ENCODE peak calls at places on chromosomes 6 and 20, in five cellular contexts. One of them, this sample, is unnamed.

GRCh38 chr6:53673138-53673801 is 7.7 kb upstream of the KLHL31 start:
- DNase-seq in kidney epithelial cell: peak
- DNase-seq in bronchial epithelial cell: peak
- DNase-seq in thoracic aorta: no peak
- DNase-seq in HL-60: no peak
- DNase-seq in this sample: peak

GRCh38 chr6:159806021-159806458 is 6.0 kb downstream of the PNLDC1 start:
- DNase-seq in kidney epithelial cell: no peak
- DNase-seq in bronchial epithelial cell: peak
- DNase-seq in thoracic aorta: no peak
- DNase-seq in HL-60: peak
- DNase-seq in this sample: no peak

GRCh38 chr6:99219788-99220187 is 129.7 kb downstream of the FAXC start:
- DNase-seq in kidney epithelial cell: no peak
- DNase-seq in bronchial epithelial cell: peak
- DNase-seq in thoracic aorta: no peak
- DNase-seq in HL-60: no peak
- DNase-seq in this sample: no peak

GRCh38 chr6:25312703-25313102 is 33.5 kb downstream of the CARMIL1 start:
- DNase-seq in kidney epithelial cell: peak
- DNase-seq in bronchial epithelial cell: peak
- DNase-seq in thoracic aorta: no peak
- DNase-seq in HL-60: no peak
- DNase-seq in this sample: peak

GRCh38 chr6:119142051-119142450 is 63.6 kb upstream of the FAM184A start:
- DNase-seq in kidney epithelial cell: no peak
- DNase-seq in bronchial epithelial cell: no peak
- DNase-seq in thoracic aorta: no peak
- DNase-seq in HL-60: no peak
- DNase-seq in this sample: peak

GRCh38 chr20:588932-589672 is 21.0 kb downstream of the TCF15 start:
- DNase-seq in kidney epithelial cell: no peak
- DNase-seq in bronchial epithelial cell: no peak
- DNase-seq in thoracic aorta: no peak
- DNase-seq in HL-60: no peak
- DNase-seq in this sample: no peak

GRCh38 chr6:37624121-37624520 is 73.6 kb downstream of the MDGA1 start:
- DNase-seq in kidney epithelial cell: peak
- DNase-seq in bronchial epithelial cell: peak
- DNase-seq in thoracic aorta: no peak
- DNase-seq in HL-60: no peak
- DNase-seq in this sample: no peak

GRCh38 chr6:33116417-33116816 is 40.6 kb downstream of the HLA-DPB1 start:
- DNase-seq in kidney epithelial cell: no peak
- DNase-seq in bronchial epithelial cell: no peak
- DNase-seq in thoracic aorta: no peak
- DNase-seq in HL-60: no peak
- DNase-seq in this sample: no peak

GRCh38 chr6:45933855-45934254 is 81.8 kb downstream of the CLIC5 start:
- DNase-seq in kidney epithelial cell: no peak
- DNase-seq in bronchial epithelial cell: no peak
- DNase-seq in thoracic aorta: no peak
- DNase-seq in HL-60: no peak
- DNase-seq in this sample: no peak

GRCh38 chr20:58891076-58891685 is 38.7 kb downstream of the GNAS start:
- DNase-seq in kidney epithelial cell: no peak
- DNase-seq in bronchial epithelial cell: no peak
- DNase-seq in thoracic aorta: no peak
- DNase-seq in HL-60: no peak
- DNase-seq in this sample: no peak

GRCh38 chr6:134422426-134423231 is 104.7 kb upstream of the SGK1 start:
- DNase-seq in kidney epithelial cell: peak
- DNase-seq in bronchial epithelial cell: peak
- DNase-seq in thoracic aorta: no peak
- DNase-seq in HL-60: no peak
- DNase-seq in this sample: peak

GRCh38 chr20:38195041-38195504 is 30.0 kb upstream of the TGM2 start:
- DNase-seq in kidney epithelial cell: no peak
- DNase-seq in bronchial epithelial cell: no peak
- DNase-seq in thoracic aorta: no peak
- DNase-seq in HL-60: no peak
- DNase-seq in this sample: no peak

GRCh38 chr20:5654557-5654956 is 95.6 kb upstream of the SHLD1 start:
- DNase-seq in kidney epithelial cell: peak
- DNase-seq in bronchial epithelial cell: peak
- DNase-seq in thoracic aorta: no peak
- DNase-seq in HL-60: no peak
- DNase-seq in this sample: no peak

GRCh38 chr6:87436435-87436834 is 28.7 kb downstream of the CFAP206 start:
- DNase-seq in kidney epithelial cell: peak
- DNase-seq in bronchial epithelial cell: peak
- DNase-seq in thoracic aorta: no peak
- DNase-seq in HL-60: peak
- DNase-seq in this sample: peak

GRCh38 chr6:43865086-43865485 is 95.1 kb downstream of the VEGFA start:
- DNase-seq in kidney epithelial cell: no peak
- DNase-seq in bronchial epithelial cell: no peak
- DNase-seq in thoracic aorta: no peak
- DNase-seq in HL-60: no peak
- DNase-seq in this sample: no peak

GRCh38 chr20:46872315-46873211 is 22.1 kb upstream of the EYA2 start:
- DNase-seq in kidney epithelial cell: no peak
- DNase-seq in bronchial epithelial cell: peak
- DNase-seq in thoracic aorta: no peak
- DNase-seq in HL-60: no peak
- DNase-seq in this sample: no peak

GRCh38 chr6:139019722-139020121 is 8.8 kb upstream of the ABRACL start:
- DNase-seq in kidney epithelial cell: no peak
- DNase-seq in bronchial epithelial cell: no peak
- DNase-seq in thoracic aorta: no peak
- DNase-seq in HL-60: no peak
- DNase-seq in this sample: no peak

GRCh38 chr6:17968081-17968518 is 19.3 kb downstream of the KIF13A start:
- DNase-seq in kidney epithelial cell: no peak
- DNase-seq in bronchial epithelial cell: peak
- DNase-seq in thoracic aorta: no peak
- DNase-seq in HL-60: no peak
- DNase-seq in this sample: no peak

GRCh38 chr6:157281570-157281969 is 41.7 kb downstream of the TMEM242 start:
- DNase-seq in kidney epithelial cell: no peak
- DNase-seq in bronchial epithelial cell: no peak
- DNase-seq in thoracic aorta: no peak
- DNase-seq in HL-60: no peak
- DNase-seq in this sample: no peak

GRCh38 chr6:165820934-165821333 is 157.9 kb upstream of the PDE10A start:
- DNase-seq in kidney epithelial cell: no peak
- DNase-seq in bronchial epithelial cell: no peak
- DNase-seq in thoracic aorta: no peak
- DNase-seq in HL-60: no peak
- DNase-seq in this sample: no peak

GRCh38 chr6:166637001-166637400 is 9.9 kb upstream of the RPS6KA2 start:
- DNase-seq in kidney epithelial cell: no peak
- DNase-seq in bronchial epithelial cell: no peak
- DNase-seq in thoracic aorta: no peak
- DNase-seq in HL-60: no peak
- DNase-seq in this sample: no peak

GRCh38 chr6:93784794-93785757 is 365.7 kb upstream of the EPHA7 start:
- DNase-seq in kidney epithelial cell: peak
- DNase-seq in bronchial epithelial cell: no peak
- DNase-seq in thoracic aorta: no peak
- DNase-seq in HL-60: no peak
- DNase-seq in this sample: peak

GRCh38 chr6:48919555-48919954 is 543.5 kb downstream of the MMUT start:
- DNase-seq in kidney epithelial cell: no peak
- DNase-seq in bronchial epithelial cell: no peak
- DNase-seq in thoracic aorta: no peak
- DNase-seq in HL-60: no peak
- DNase-seq in this sample: no peak

GRCh38 chr6:24719125-24719931 is at the start of gene C6orf62:
- DNase-seq in kidney epithelial cell: no peak
- DNase-seq in bronchial epithelial cell: peak
- DNase-seq in thoracic aorta: no peak
- DNase-seq in HL-60: no peak
- DNase-seq in this sample: no peak

GRCh38 chr6:101830501-101831031 is 437.1 kb downstream of the GRIK2 start:
- DNase-seq in kidney epithelial cell: no peak
- DNase-seq in bronchial epithelial cell: peak
- DNase-seq in thoracic aorta: no peak
- DNase-seq in HL-60: no peak
- DNase-seq in this sample: no peak

GRCh38 chr6:152150196-152150595 is 342.7 kb downstream of the ESR1 start:
- DNase-seq in kidney epithelial cell: no peak
- DNase-seq in bronchial epithelial cell: no peak
- DNase-seq in thoracic aorta: no peak
- DNase-seq in HL-60: no peak
- DNase-seq in this sample: no peak

GRCh38 chr6:70371454-70372105 is 41.7 kb upstream of the FAM135A start:
- DNase-seq in kidney epithelial cell: peak
- DNase-seq in bronchial epithelial cell: peak
- DNase-seq in thoracic aorta: no peak
- DNase-seq in HL-60: peak
- DNase-seq in this sample: peak

GRCh38 chr6:6610031-6610591 is 21.6 kb downstream of the LY86 start:
- DNase-seq in kidney epithelial cell: no peak
- DNase-seq in bronchial epithelial cell: no peak
- DNase-seq in thoracic aorta: no peak
- DNase-seq in HL-60: no peak
- DNase-seq in this sample: no peak

GRCh38 chr20:11753155-11753554 is 164.5 kb upstream of the BTBD3 start:
- DNase-seq in kidney epithelial cell: no peak
- DNase-seq in bronchial epithelial cell: peak
- DNase-seq in thoracic aorta: no peak
- DNase-seq in HL-60: no peak
- DNase-seq in this sample: no peak

GRCh38 chr6:121439456-121440250 is 4.2 kb downstream of the GJA1 start:
- DNase-seq in kidney epithelial cell: no peak
- DNase-seq in bronchial epithelial cell: no peak
- DNase-seq in thoracic aorta: no peak
- DNase-seq in HL-60: no peak
- DNase-seq in this sample: no peak

GRCh38 chr6:4466260-4466659 is 309.9 kb upstream of the CDYL start:
- DNase-seq in kidney epithelial cell: peak
- DNase-seq in bronchial epithelial cell: peak
- DNase-seq in thoracic aorta: no peak
- DNase-seq in HL-60: no peak
- DNase-seq in this sample: no peak

GRCh38 chr20:48331518-48332286 is 496.1 kb downstream of the PREX1 start:
- DNase-seq in kidney epithelial cell: no peak
- DNase-seq in bronchial epithelial cell: no peak
- DNase-seq in thoracic aorta: no peak
- DNase-seq in HL-60: no peak
- DNase-seq in this sample: no peak

GRCh38 chr20:48326868-48327267 is 500.9 kb downstream of the PREX1 start:
- DNase-seq in kidney epithelial cell: no peak
- DNase-seq in bronchial epithelial cell: no peak
- DNase-seq in thoracic aorta: no peak
- DNase-seq in HL-60: no peak
- DNase-seq in this sample: no peak

GRCh38 chr20:48332555-48332954 is 495.2 kb downstream of the PREX1 start:
- DNase-seq in kidney epithelial cell: no peak
- DNase-seq in bronchial epithelial cell: no peak
- DNase-seq in thoracic aorta: no peak
- DNase-seq in HL-60: no peak
- DNase-seq in this sample: peak

GRCh38 chr20:48329216-48329615 is 498.6 kb downstream of the PREX1 start:
- DNase-seq in kidney epithelial cell: no peak
- DNase-seq in bronchial epithelial cell: no peak
- DNase-seq in thoracic aorta: no peak
- DNase-seq in HL-60: no peak
- DNase-seq in this sample: no peak

GRCh38 chr20:48329676-48330644 is 497.8 kb downstream of the PREX1 start:
- DNase-seq in kidney epithelial cell: no peak
- DNase-seq in bronchial epithelial cell: peak
- DNase-seq in thoracic aorta: no peak
- DNase-seq in HL-60: no peak
- DNase-seq in this sample: no peak
- TF ChIP-seq CTCF in kidney epithelial cell: peak
- TF ChIP-seq CTCF in bronchial epithelial cell: peak
- TF ChIP-seq CTCF in thoracic aorta: no peak
- TF ChIP-seq CTCF in HL-60: no peak
- TF ChIP-seq CTCF in this sample: peak

DNA sequence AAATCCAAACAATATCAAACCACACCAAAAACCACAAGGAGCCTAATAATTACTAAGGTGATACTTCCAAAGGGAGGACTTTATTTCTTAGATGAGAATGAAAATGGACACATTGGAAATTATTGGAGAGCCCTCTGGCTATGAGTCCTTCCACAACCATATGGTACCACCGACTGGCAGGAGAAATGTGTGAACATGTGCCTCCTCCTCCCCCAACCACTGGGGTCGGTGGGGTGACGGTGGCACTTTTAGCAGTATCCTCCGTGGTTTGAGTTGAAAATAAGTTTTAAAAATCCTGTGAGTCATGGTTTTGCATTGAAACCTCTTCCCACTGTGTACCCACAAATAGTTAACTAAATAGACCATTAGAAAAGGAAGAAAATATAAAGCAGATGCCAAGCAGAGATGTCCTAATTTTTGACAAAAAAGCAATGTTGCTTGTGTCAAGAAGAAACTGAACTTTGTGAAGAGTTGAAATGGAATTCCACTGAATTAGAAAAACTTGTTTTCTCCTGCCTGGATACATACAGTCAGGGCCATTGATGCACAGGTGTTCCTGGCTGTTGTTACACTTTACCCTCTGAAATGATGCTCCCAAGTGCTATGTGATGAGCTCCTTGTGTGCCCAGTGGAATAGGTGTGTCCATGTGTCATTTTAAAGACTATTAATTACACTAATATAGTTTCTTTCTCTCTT is 3.2 kb downstream of the EDN1 start:
- DNase-seq in kidney epithelial cell: no peak
- DNase-seq in bronchial epithelial cell: no peak
- DNase-seq in thoracic aorta: no peak
- DNase-seq in HL-60: no peak
- DNase-seq in this sample: no peak
- H3K4me3 ChIP-seq in kidney epithelial cell: no peak
- H3K4me3 ChIP-seq in bronchial epithelial cell: no peak
- H3K4me3 ChIP-seq in thoracic aorta: no peak
- H3K4me3 ChIP-seq in HL-60: no peak
- H3K4me3 ChIP-seq in this sample: no peak

GRCh38 chr6:68976260-68976659 is 341.2 kb downstream of the ADGRB3 start:
- DNase-seq in kidney epithelial cell: no peak
- DNase-seq in bronchial epithelial cell: no peak
- DNase-seq in thoracic aorta: no peak
- DNase-seq in HL-60: no peak
- DNase-seq in this sample: no peak
- TF ChIP-seq CTCF in kidney epithelial cell: no peak
- TF ChIP-seq CTCF in bronchial epithelial cell: no peak
- TF ChIP-seq CTCF in thoracic aorta: no peak
- TF ChIP-seq CTCF in HL-60: no peak
- TF ChIP-seq CTCF in this sample: no peak

DNA sequence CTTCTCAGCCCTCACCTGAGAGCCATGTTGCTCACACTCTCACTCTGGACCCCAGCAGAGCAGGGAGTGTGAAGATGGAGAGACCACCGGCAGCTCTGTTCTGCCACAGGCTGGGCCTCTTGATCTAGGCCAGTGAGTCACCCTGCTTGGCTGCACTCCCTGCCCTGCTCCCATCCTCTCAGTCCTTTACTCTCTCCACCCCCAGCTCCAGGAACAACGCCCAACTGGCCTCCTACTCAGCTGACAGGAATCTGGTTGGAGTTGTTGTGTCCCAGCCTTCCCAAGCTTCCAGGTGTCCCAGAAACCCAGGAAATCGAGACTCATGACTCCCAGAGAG is at the start of gene PSORS1C1:
- DNase-seq in kidney epithelial cell: peak
- DNase-seq in bronchial epithelial cell: peak
- DNase-seq in thoracic aorta: peak
- DNase-seq in HL-60: no peak
- DNase-seq in this sample: peak
- H3K4me3 ChIP-seq in kidney epithelial cell: peak
- H3K4me3 ChIP-seq in bronchial epithelial cell: peak
- H3K4me3 ChIP-seq in thoracic aorta: peak
- H3K4me3 ChIP-seq in HL-60: no peak
- H3K4me3 ChIP-seq in this sample: peak